ENCODE peak calls at places on chromosomes 11 and 22, in ten cellular contexts. X is A549, M is GM12878, Z is tibial nerve, W is sigmoid colon, N is H1, I is transverse colon, C is stomach, Q is HepG2, J is suprapubic skin. R is an unnamed sample.

GRCh38 chr11:16511109-16511806 is 154.9 kb upstream of the SOX6 start:
- DNase-seq in X (no peak), M (no peak), Z (no peak), W (no peak), N (no peak), I (no peak), C (no peak), Q (no peak), J (no peak), R (no peak)

GRCh38 chr11:126815111-126815510 is 185.5 kb downstream of the KIRREL3 start:
- DNase-seq in X (no peak), M (no peak), Z (no peak), W (no peak), N (no peak), I (no peak), C (no peak), Q (no peak), J (no peak), R (no peak)

GRCh38 chr11:66745356-66746235 is 16.6 kb upstream of the SPTBN2 start:
- DNase-seq in X (peak), M (no peak), Z (no peak), W (no peak), N (no peak), I (peak), C (peak), Q (no peak), J (peak), R (peak)

GRCh38 chr11:79626135-79626748 is 185.4 kb upstream of the TENM4 start:
- DNase-seq in X (no peak), M (peak), Z (no peak), W (no peak), N (no peak), I (no peak), C (no peak), Q (no peak), J (no peak), R (no peak)

GRCh38 chr11:67303989-67304411 is 670 bp downstream of the SSH3 start:
- DNase-seq in X (no peak), M (no peak), Z (no peak), W (peak), N (no peak), I (peak), C (peak), Q (no peak), J (peak), R (no peak)

GRCh38 chr11:85762226-85762625 is 48.7 kb downstream of the SYTL2 start:
- DNase-seq in X (no peak), M (no peak), Z (no peak), W (no peak), N (no peak), I (no peak), C (no peak), Q (no peak), J (no peak), R (no peak)

GRCh38 chr11:121237686-121238658 is 54.6 kb upstream of the SC5D start:
- DNase-seq in X (no peak), M (peak), Z (no peak), W (no peak), N (no peak), I (no peak), C (no peak), Q (no peak), J (no peak), R (no peak)

GRCh38 chr22:48453751-48454485 is 1373.8 kb downstream of the BRD1 start:
- DNase-seq in X (no peak), M (no peak), Z (no peak), W (no peak), N (no peak), I (no peak), C (no peak), Q (no peak), J (peak), R (no peak)

GRCh38 chr11:93000511-93001476 is 31.3 kb downstream of the MTNR1B start:
- DNase-seq in X (peak), M (no peak), Z (no peak), W (no peak), N (no peak), I (no peak), C (no peak), Q (peak), J (no peak), R (no peak)

GRCh38 chr11:101738494-101738893 is 154.7 kb upstream of the TRPC6 start:
- DNase-seq in X (no peak), M (no peak), Z (no peak), W (no peak), N (no peak), I (no peak), C (no peak), Q (no peak), J (no peak), R (no peak)

GRCh38 chr22:37045958-37046357 is 5.6 kb upstream of the KCTD17 start:
- DNase-seq in X (peak), M (no peak), Z (no peak), W (no peak), N (no peak), I (no peak), C (no peak), Q (no peak), J (no peak), R (no peak)

GRCh38 chr11:85685131-85685819 is 720 bp downstream of the CCDC89 start:
- DNase-seq in X (no peak), M (no peak), Z (no peak), W (peak), N (no peak), I (no peak), C (no peak), Q (no peak), J (no peak), R (no peak)

GRCh38 chr11:77038825-77039326 is 4.7 kb downstream of the B3GNT6 start:
- DNase-seq in X (no peak), M (no peak), Z (no peak), W (no peak), N (no peak), I (no peak), C (no peak), Q (no peak), J (no peak), R (peak)

GRCh38 chr11:115408036-115408911 is 95.9 kb downstream of the CADM1 start:
- DNase-seq in X (no peak), M (no peak), Z (no peak), W (no peak), N (no peak), I (no peak), C (no peak), Q (no peak), J (no peak), R (no peak)

GRCh38 chr11:133579165-133580031 is 47.1 kb upstream of the OPCML start:
- DNase-seq in X (no peak), M (no peak), Z (no peak), W (no peak), N (no peak), I (no peak), C (no peak), Q (no peak), J (no peak), R (peak)

GRCh38 chr11:75471134-75471943 is 38.3 kb upstream of the KLHL35 start:
- DNase-seq in X (no peak), M (no peak), Z (no peak), W (no peak), N (no peak), I (no peak), C (no peak), Q (no peak), J (no peak), R (no peak)

GRCh38 chr22:25366408-25366807 is 147.0 kb downstream of the CRYBB2 start:
- DNase-seq in X (no peak), M (no peak), Z (no peak), W (no peak), N (no peak), I (no peak), C (no peak), Q (no peak), J (no peak), R (no peak)

GRCh38 chr11:66543263-66544107 is 2.4 kb downstream of the ZDHHC24 start:
- DNase-seq in X (no peak), M (peak), Z (no peak), W (no peak), N (no peak), I (peak), C (peak), Q (no peak), J (no peak), R (no peak)

GRCh38 chr11:124041254-124041653 is at the start of gene OR10G7:
- DNase-seq in X (no peak), M (no peak), Z (no peak), W (no peak), N (no peak), I (no peak), C (no peak), Q (no peak), J (no peak), R (no peak)

GRCh38 chr11:125465254-125465653 is 30.8 kb downstream of the FEZ1 start:
- DNase-seq in X (no peak), M (no peak), Z (no peak), W (no peak), N (no peak), I (no peak), C (no peak), Q (no peak), J (no peak), R (no peak)

GRCh38 chr11:12682288-12682687 is 8.1 kb downstream of the TEAD1 start:
- DNase-seq in X (no peak), M (no peak), Z (no peak), W (no peak), N (no peak), I (no peak), C (no peak), Q (no peak), J (no peak), R (no peak)

GRCh38 chr22:38964989-38965388 is 7.6 kb downstream of the APOBEC3A start:
- DNase-seq in X (no peak), M (no peak), Z (no peak), W (no peak), N (no peak), I (peak), C (no peak), Q (no peak), J (no peak), R (no peak)

GRCh38 chr22:38965614-38966378 is 8.4 kb downstream of the APOBEC3A start:
- DNase-seq in X (no peak), M (no peak), Z (no peak), W (no peak), N (no peak), I (no peak), C (no peak), Q (no peak), J (no peak), R (no peak)

GRCh38 chr22:38963872-38964271 is 6.5 kb downstream of the APOBEC3A start:
- DNase-seq in X (peak), M (no peak), Z (no peak), W (no peak), N (no peak), I (peak), C (peak), Q (peak), J (no peak), R (no peak)

GRCh38 chr22:38966379-38966700 is 8.9 kb downstream of the APOBEC3A start:
- DNase-seq in X (no peak), M (no peak), Z (no peak), W (no peak), N (no peak), I (no peak), C (no peak), Q (no peak), J (no peak), R (no peak)

DNA sequence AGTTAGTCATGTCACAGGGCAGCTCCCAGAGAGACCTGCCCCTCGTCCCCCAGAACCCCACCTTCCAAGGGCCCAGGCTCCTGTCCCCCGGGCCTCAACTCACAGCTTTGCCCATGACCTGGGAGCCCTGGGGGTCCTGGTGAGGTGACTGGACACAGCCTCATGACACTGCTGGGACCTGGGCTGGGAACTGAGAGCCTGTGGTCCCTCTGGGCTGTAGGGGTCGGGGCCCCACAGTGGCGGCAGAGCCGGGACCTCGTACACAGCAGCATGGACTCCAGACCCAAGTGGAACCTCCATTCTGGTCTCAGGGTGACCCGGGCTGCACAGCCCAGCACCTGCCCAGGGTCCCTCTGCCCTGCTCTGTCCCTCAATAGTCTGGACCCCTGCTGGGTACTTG is 6.9 kb downstream of the APOBEC3A start:
- DNase-seq in X (no peak), M (no peak), Z (no peak), W (no peak), N (no peak), I (no peak), C (no peak), Q (no peak), J (no peak), R (no peak)
- TF ChIP-seq EP300 in X (no peak), M (no peak), Z (no peak), W (no peak), N (no peak), I (no peak), C (no peak), Q (no peak), J (no peak), R (no peak)

DNA sequence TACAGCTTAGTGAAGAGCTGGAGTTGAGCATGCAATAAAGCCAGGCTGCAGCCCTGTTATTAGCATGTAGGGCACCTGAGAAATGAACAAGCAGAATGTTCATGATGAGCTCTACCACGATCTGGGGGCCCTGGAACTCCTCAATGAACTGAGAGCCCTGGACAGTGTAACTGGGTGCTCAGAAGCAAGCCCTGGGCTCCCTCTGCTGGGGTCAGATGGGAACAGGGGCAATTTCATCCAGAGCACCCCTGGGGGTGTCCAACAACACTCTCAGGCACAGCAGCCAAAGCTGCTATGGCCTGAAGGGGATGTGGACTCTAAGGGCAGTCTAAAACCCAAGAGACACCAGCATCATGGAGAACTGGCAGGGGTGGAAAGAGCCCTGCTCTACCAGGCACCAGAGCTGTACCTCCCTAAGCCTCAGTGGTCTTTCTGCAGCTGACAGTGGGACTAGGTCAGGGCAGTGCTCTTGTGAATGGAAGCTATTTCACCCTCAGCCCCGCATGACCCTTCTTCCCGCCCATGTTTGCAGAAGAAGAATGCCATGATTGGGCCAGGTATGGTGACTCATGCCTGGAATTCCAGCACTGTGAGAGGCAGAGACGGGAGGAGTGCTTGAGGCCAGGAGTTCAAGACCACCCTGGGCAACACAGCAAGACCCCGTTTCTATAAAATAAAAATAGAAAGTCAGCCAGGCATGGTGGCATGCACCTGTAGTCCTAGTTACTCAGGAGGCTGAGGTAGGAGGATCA is 28.9 kb downstream of the THOC5 start:
- DNase-seq in X (peak), M (no peak), Z (no peak), W (no peak), N (peak), I (peak), C (peak), Q (peak), J (no peak), R (no peak)
- TF ChIP-seq CTCF in X (peak), M (peak), Z (peak), W (peak), N (peak), I (peak), C (peak), Q (peak), J (peak), R (peak)

GRCh38 chr11:17572359-17572690 is 25.3 kb downstream of the OTOG start:
- DNase-seq in X (no peak), M (no peak), Z (no peak), W (no peak), N (no peak), I (no peak), C (peak), Q (no peak), J (no peak), R (no peak)

GRCh38 chr11:17571431-17572358 is 24.6 kb downstream of the OTOG start:
- DNase-seq in X (no peak), M (no peak), Z (no peak), W (no peak), N (no peak), I (no peak), C (peak), Q (no peak), J (no peak), R (no peak)

GRCh38 chr11:17574141-17574798 is 27.2 kb downstream of the OTOG start:
- DNase-seq in X (no peak), M (no peak), Z (no peak), W (no peak), N (no peak), I (no peak), C (no peak), Q (no peak), J (no peak), R (no peak)

GRCh38 chr11:17573526-17573925 is 26.5 kb downstream of the OTOG start:
- DNase-seq in X (no peak), M (no peak), Z (no peak), W (no peak), N (no peak), I (no peak), C (no peak), Q (no peak), J (no peak), R (no peak)

GRCh38 chr11:17572791-17573460 is 25.9 kb downstream of the OTOG start:
- DNase-seq in X (no peak), M (no peak), Z (no peak), W (no peak), N (no peak), I (no peak), C (no peak), Q (no peak), J (no peak), R (no peak)
- TF ChIP-seq EP300 in X (no peak), M (no peak), Z (no peak), W (no peak), N (no peak), I (no peak), C (no peak), Q (no peak), J (no peak), R (no peak)

GRCh38 chr11:112451250-112451649 is 190.6 kb upstream of the PLET1 start:
- DNase-seq in X (no peak), M (no peak), Z (no peak), W (no peak), N (no peak), I (no peak), C (no peak), Q (no peak), J (no peak), R (no peak)

GRCh38 chr11:112457532-112457931 is 196.9 kb upstream of the PLET1 start:
- DNase-seq in X (no peak), M (no peak), Z (no peak), W (no peak), N (no peak), I (no peak), C (no peak), Q (no peak), J (no peak), R (no peak)

GRCh38 chr11:112454841-112455240 is 194.2 kb upstream of the PLET1 start:
- DNase-seq in X (no peak), M (no peak), Z (no peak), W (no peak), N (no peak), I (no peak), C (no peak), Q (no peak), J (no peak), R (no peak)

GRCh38 chr11:112455791-112456190 is 195.1 kb upstream of the PLET1 start:
- DNase-seq in X (no peak), M (no peak), Z (no peak), W (no peak), N (no peak), I (no peak), C (no peak), Q (no peak), J (no peak), R (no peak)

DNA sequence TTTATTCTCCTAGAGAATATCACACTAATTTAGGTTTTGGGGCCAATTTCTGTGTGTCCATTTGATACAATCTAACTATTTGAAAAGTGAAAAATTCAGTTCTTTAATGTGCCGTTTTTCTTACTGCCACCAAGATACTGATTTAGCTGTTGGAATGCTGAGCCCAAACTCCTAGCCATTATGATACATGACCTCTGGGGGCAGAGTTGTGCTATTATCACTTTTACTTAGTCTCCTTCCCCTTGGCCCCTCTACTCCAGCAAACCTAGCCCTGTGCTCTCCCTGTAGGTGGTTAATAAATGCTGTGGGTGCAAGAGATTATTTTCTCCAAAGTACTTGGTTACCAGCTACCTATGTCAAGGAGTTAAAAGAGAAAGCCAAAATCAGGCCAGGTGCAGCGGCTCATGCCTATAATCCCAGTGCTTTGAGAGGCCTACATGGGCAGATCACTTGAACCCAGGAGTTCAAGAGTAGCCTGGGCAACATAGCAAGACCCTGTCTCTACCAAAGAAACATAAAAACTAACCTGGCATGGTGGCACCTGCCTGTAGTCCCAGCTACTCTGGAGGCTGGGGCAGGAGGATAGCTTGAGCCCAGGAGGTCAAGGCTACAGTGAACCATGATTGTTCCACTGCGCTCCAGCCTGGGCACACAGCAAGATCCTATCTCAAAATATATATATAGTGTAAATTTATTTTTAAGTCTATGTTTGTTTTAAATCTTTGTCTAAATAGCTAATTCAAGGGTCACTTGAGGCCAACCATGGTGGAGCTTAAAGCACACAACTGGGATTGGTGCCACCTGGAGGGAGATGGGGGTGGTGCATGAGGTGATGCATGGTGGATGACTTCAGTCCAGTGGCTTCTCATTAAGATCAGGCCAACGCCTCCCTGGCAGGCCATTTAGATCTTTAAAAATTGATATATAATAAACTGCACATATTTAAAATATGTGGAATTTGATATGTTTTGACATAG is 193.2 kb upstream of the PLET1 start:
- DNase-seq in X (peak), M (no peak), Z (no peak), W (no peak), N (peak), I (peak), C (peak), Q (peak), J (no peak), R (no peak)
- TF ChIP-seq CTCF in X (no peak), M (peak), Z (no peak), W (peak), N (peak), I (no peak), C (peak), Q (peak), J (no peak), R (peak)

GRCh38 chr22:45423524-45423923 is 10.0 kb downstream of the RIBC2 start:
- DNase-seq in X (no peak), M (no peak), Z (no peak), W (no peak), N (no peak), I (no peak), C (no peak), Q (no peak), J (peak), R (no peak)
- TF ChIP-seq EP300 in X (no peak), M (no peak), Z (no peak), W (no peak), N (no peak), I (no peak), C (no peak), Q (no peak), J (no peak), R (no peak)

DNA sequence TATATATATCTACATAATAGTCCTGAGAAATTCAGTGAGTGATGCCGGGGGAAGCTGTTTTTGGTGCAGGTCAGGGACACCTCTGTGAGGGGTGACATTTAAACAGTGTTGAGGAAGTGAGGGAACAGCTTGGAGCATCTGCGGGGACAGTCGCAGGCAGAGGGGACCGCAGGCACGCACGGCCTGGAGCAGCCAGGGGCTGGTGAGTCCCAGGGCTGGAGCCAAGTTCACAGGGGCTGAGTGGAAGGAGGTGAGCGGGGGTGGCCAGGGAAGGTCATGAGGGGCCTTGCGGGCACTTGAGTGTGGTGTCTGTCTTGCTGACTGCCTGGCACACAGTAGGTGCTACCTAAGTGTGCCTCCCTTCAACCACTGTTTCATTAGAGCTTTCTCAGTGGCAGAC is 65.4 kb downstream of the TSPAN18 start:
- DNase-seq in X (no peak), M (no peak), Z (no peak), W (no peak), N (no peak), I (no peak), C (no peak), Q (no peak), J (peak), R (no peak)
- TF ChIP-seq CTCF in X (no peak), M (no peak), Z (no peak), W (no peak), N (no peak), I (no peak), C (no peak), Q (no peak), J (no peak), R (no peak)

GRCh38 chr11:2303627-2304155 is 1.9 kb downstream of the TSPAN32 start:
- DNase-seq in X (no peak), M (no peak), Z (no peak), W (no peak), N (no peak), I (no peak), C (peak), Q (no peak), J (no peak), R (no peak)
- TF ChIP-seq EP300 in X (no peak), M (no peak), Z (no peak), W (no peak), N (no peak), I (no peak), C (no peak), Q (no peak), J (no peak), R (no peak)

R was measured in esophagus muscularis mucosa.